ENCODE peak calls at places on chromosomes 3 and 15, in four cellular contexts. B is GM12878, T is K562, R is H1. U is an unnamed sample.

GRCh38 chr3:4533489-4534443 is 40.6 kb downstream of the ITPR1 start:
- DNase-seq in R (no peak), B (no peak), T (peak), U (no peak)

GRCh38 chr3:31903686-31904431 is 77.2 kb downstream of the OSBPL10 start:
- DNase-seq in B (no peak), R (no peak), T (no peak), U (no peak)

GRCh38 chr3:164417955-164418354 is 660.3 kb downstream of the SI start:
- DNase-seq in T (no peak), B (no peak), R (no peak), U (no peak)

GRCh38 chr15:38545179-38545578 is 19.4 kb downstream of the RASGRP1 start:
- DNase-seq in T (no peak), R (no peak), B (no peak), U (peak)

GRCh38 chr15:38818156-38818745 is 253.6 kb upstream of the RASGRP1 start:
- DNase-seq in T (no peak), R (no peak), B (no peak), U (no peak)

GRCh38 chr15:92638291-92638708 is 17.3 kb downstream of the FAM174B start:
- DNase-seq in B (no peak), R (no peak), T (no peak), U (peak)

GRCh38 chr3:52453496-52454234 is at the start of gene TNNC1:
- DNase-seq in B (no peak), T (no peak), R (no peak), U (no peak)

GRCh38 chr3:158918008-158918407 is 116.2 kb downstream of the MFSD1 start:
- DNase-seq in B (no peak), T (peak), R (peak), U (peak)

GRCh38 chr15:38267416-38268022 is 14.9 kb downstream of the SPRED1 start:
- DNase-seq in T (no peak), R (no peak), B (no peak), U (peak)

GRCh38 chr3:140164922-140165590 is 230.1 kb downstream of the CLSTN2 start:
- DNase-seq in B (no peak), T (no peak), R (no peak), U (no peak)

GRCh38 chr15:38563723-38564519 is 693 bp downstream of the RASGRP1 start:
- DNase-seq in B (no peak), R (no peak), T (peak), U (peak)

GRCh38 chr15:61115241-61115640 is 113.9 kb downstream of the RORA start:
- DNase-seq in B (no peak), R (no peak), T (no peak), U (peak)

GRCh38 chr3:30585654-30586053 is 20.7 kb upstream of the TGFBR2 start:
- DNase-seq in T (no peak), B (no peak), R (no peak), U (no peak)

GRCh38 chr15:44435893-44436667 is 8.7 kb downstream of the CTDSPL2 start:
- DNase-seq in R (no peak), T (no peak), B (no peak), U (peak)

GRCh38 chr15:79168922-79169322 is 78.3 kb upstream of the RASGRF1 start:
- DNase-seq in B (no peak), T (no peak), R (no peak), U (no peak)

GRCh38 chr15:51161491-51162260 is 67.0 kb upstream of the TNFAIP8L3 start:
- DNase-seq in B (no peak), T (no peak), R (no peak), U (no peak)

GRCh38 chr3:58299839-58300516 is 6.1 kb upstream of the RPP14 start:
- DNase-seq in B (no peak), R (no peak), T (no peak), U (peak)

GRCh38 chr3:172449468-172450149 is 1.4 kb upstream of the GHSR start:
- DNase-seq in T (no peak), R (no peak), B (no peak), U (peak)

GRCh38 chr15:40928975-40929729 is at the start of gene DLL4:
- DNase-seq in R (no peak), B (no peak), T (peak), U (peak)

GRCh38 chr15:73686781-73687256 is 2.6 kb downstream of the CD276 start:
- DNase-seq in R (no peak), B (no peak), T (no peak), U (peak)

GRCh38 chr15:74402873-74403589 is 30.7 kb downstream of the SEMA7A start:
- DNase-seq in T (no peak), R (no peak), B (peak), U (no peak)

GRCh38 chr3:11001020-11001657 is 8.6 kb downstream of the SLC6A1 start:
- DNase-seq in R (no peak), T (peak), B (no peak), U (no peak)

GRCh38 chr3:27521179-27521871 is 37.1 kb upstream of the SLC4A7 start:
- DNase-seq in T (no peak), B (no peak), R (no peak), U (peak)

DNA sequence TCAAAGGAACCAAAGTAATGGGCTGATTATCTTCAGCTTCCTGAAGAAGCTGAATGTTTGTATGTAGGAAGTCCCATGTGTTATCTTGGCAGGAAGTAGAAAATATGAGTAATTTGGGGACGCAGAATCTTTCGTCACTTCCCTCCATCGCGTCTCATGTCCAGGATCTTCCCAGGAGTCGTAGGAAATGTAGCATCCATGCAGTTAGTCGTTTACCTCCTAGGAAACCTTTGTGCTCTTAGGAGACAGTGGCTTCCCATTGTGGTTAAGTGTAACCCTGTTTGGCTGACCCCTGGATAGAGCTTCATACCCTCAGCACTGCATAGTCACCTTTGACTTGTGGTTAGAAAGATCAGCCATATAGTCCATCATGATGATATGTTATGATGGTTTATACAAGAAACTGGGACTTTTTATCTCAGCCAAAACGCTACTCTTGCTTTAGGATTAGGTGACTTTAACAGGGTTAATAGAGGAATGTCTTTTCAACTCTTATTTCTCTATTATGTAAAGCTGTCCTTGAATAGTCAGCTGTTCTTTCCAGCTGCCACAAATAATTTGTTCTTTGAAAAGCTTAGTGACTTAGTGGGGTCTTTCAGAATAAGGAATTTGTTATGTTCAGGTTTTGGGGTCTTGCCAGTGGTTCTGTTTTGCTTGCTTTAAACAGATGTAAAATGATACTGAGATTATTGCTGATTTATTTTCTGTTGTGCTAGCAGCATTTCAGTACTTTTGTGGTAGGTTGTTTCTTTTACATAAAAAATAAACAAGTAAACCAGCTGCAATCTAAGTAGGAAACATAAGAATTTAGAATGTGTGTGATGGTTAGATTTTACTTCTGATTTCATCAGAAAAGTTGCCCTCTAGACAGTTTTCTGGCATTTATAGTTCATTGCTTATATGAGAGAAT is 92.1 kb downstream of the KLHL25 start:
- DNase-seq in T (no peak), B (no peak), R (no peak), U (peak)
- TF ChIP-seq CHD1 in T (no peak), B (no peak), R (no peak), U (no peak)

GRCh38 chr15:25664761-25665160 is 198.4 kb downstream of the ATP10A start:
- DNase-seq in T (no peak), B (no peak), R (no peak), U (no peak)

GRCh38 chr15:25658560-25658959 is 204.6 kb downstream of the ATP10A start:
- DNase-seq in B (no peak), R (no peak), T (no peak), U (no peak)

GRCh38 chr15:25659251-25659650 is 203.9 kb downstream of the ATP10A start:
- DNase-seq in T (no peak), B (no peak), R (no peak), U (no peak)

GRCh38 chr15:25663515-25663914 is 199.6 kb downstream of the ATP10A start:
- DNase-seq in B (no peak), R (no peak), T (no peak), U (no peak)

DNA sequence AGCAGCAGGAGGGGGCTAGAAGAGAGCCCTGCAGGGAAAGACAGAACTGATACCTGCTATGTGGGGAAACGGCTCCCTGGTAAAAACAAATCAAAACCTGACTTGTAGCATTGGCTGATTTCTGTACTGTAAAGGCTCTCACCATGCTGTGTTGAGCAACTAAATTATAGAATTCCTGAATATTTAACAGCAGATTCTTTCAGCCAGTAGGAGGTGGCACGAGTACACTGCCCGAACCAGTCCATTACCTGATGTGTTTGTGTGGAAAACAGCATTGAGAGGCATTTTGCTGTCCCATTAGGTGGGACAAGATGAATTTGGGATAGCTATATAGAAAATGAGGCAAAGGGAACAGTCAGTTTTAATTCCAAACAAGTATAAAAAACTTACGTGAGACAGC is 201.2 kb downstream of the ATP10A start:
- DNase-seq in T (no peak), B (no peak), R (no peak), U (no peak)
- H2AFZ ChIP-seq in T (no peak), B (no peak), R (no peak), U (no peak)

GRCh38 chr15:90219421-90220141 is 14.2 kb downstream of the CIB1 start:
- DNase-seq in R (no peak), T (peak), B (no peak), U (no peak)
- TF ChIP-seq CHD1 in R (no peak), T (no peak), B (no peak), U (no peak)

GRCh38 chr3:126287536-126288181 is 69.5 kb downstream of the KLF15 start:
- DNase-seq in B (no peak), R (peak), T (no peak), U (peak)

GRCh38 chr3:126290325-126290724 is 66.9 kb downstream of the KLF15 start:
- DNase-seq in T (no peak), R (no peak), B (no peak), U (no peak)

GRCh38 chr3:126285369-126285768 is 71.8 kb downstream of the KLF15 start:
- DNase-seq in B (no peak), T (no peak), R (no peak), U (no peak)

GRCh38 chr3:126287171-126287535 is 70.1 kb downstream of the KLF15 start:
- DNase-seq in T (no peak), B (no peak), R (no peak), U (no peak)

DNA sequence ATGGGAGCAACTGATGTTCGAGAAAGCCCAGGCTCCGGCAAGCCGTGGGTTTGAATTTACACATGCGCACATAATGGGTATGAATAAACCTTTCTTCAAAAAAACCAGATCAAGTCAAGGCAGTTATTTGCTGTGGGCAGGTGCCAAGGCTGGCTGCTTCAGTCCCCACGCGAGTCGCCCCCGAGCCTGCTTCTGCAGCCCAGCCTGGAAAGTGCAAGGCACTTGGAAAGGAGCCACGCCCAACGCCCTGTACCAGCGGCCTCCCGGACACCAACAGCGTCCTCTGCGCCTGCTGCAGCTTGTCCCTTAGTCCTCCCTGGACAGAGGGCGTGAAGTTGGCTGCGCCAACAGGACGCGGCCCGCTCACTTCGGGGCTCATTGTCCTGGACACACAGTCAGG is 68.9 kb downstream of the KLF15 start:
- DNase-seq in B (no peak), R (no peak), T (no peak), U (no peak)
- H2AFZ ChIP-seq in B (no peak), R (no peak), T (no peak), U (peak)

GRCh38 chr3:38597502-38598060 is 51.9 kb downstream of the SCN5A start:
- DNase-seq in B (no peak), T (no peak), R (no peak), U (no peak)
- TF ChIP-seq CHD1 in B (no peak), T (no peak), R (no peak), U (no peak)

GRCh38 chr3:102178817-102179216 is 256.0 kb upstream of the ZPLD1 start:
- DNase-seq in R (no peak), T (no peak), B (no peak), U (no peak)
- H2AFZ ChIP-seq in R (no peak), T (no peak), B (peak), U (no peak)

DNA sequence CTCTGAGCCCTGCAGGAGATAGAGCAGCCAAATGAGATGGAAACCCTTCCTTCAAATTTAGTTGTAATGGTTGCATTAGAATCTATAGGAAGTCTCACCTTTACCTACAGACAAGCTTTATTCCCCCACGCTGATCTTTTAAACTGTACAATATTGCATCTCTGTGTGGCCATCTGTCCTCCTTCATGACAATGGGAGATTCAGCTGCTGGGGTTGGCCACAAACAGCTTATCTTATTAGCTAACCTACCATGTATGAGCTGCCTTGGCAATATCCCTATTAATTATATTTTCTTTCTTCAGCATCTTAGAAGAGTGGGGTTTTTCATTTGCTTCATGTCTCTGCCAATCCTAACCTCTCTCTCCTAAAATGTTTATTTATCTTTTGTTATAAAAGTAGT is 238.7 kb upstream of the NR2E3 start:
- DNase-seq in R (no peak), T (no peak), B (no peak), U (no peak)
- TF ChIP-seq CHD1 in R (no peak), T (no peak), B (no peak), U (no peak)

GRCh38 chr3:48189321-48189720 is 1.1 kb upstream of the CDC25A start:
- DNase-seq in T (no peak), R (no peak), B (no peak), U (no peak)
- H2AFZ ChIP-seq in T (peak), R (no peak), B (peak), U (peak)

GRCh38 chr3:129238945-129239705 is 10.3 kb upstream of the COPG1 start:
- DNase-seq in B (no peak), T (no peak), R (no peak), U (peak)
- TF ChIP-seq CHD1 in B (no peak), T (no peak), R (no peak), U (no peak)

DNA sequence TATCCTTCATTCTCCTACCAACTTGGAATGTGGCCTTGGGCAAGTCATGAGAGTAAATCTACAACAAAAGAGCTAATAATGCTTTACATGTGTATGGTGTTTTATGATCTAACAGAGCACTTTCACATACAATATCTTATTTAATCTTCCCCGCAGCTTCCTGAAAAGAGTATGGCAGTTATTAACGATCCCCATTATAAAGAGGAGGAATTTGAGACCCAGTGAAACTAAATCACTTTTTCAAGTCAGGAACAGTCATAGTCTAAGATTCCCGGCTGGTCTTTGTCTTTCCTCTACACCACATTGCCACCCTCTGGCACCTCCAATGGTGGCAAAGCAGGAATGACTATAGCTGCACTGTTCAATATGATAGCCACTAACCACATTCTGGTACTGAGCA is 69.7 kb upstream of the CMSS1 start:
- DNase-seq in B (no peak), R (no peak), T (no peak), U (peak)
- H2AFZ ChIP-seq in B (no peak), R (peak), T (no peak), U (no peak)

U was measured in IMR-90.